ENCODE peak calls at places on chromosomes 7 and 10, in five cellular contexts. Y, M, Z, U and J are unnamed samples.

GRCh38 chr7:1087462-1087809 is 477 bp upstream of the GPER1 start:
- DNase-seq in Y (no peak), M (no peak), Z (no peak), U (no peak), J (no peak)

GRCh38 chr7:43479543-43479942 is 103.4 kb upstream of the STK17A start:
- DNase-seq in Y (no peak), M (no peak), Z (no peak), U (no peak), J (no peak)

GRCh38 chr7:93943816-93944540 is 22.4 kb downstream of the GNG11 start:
- DNase-seq in Y (no peak), M (no peak), Z (no peak), U (no peak), J (no peak)

GRCh38 chr7:138564365-138564764 is 104.3 kb downstream of the TRIM24 start:
- DNase-seq in Y (no peak), M (no peak), Z (no peak), U (no peak), J (peak)

GRCh38 chr7:107322015-107322414 is 147.8 kb upstream of the GPR22 start:
- DNase-seq in Y (no peak), M (no peak), Z (no peak), U (no peak), J (no peak)

GRCh38 chr10:132449051-132449825 is 52.2 kb downstream of the PWWP2B start:
- DNase-seq in Y (no peak), M (no peak), Z (peak), U (no peak), J (peak)

GRCh38 chr7:102317231-102318059 is 30.8 kb downstream of the SH2B2 start:
- DNase-seq in Y (no peak), M (no peak), Z (peak), U (no peak), J (no peak)

GRCh38 chr10:47045331-47045861 is 134.2 kb downstream of the PTPN20 start:
- DNase-seq in Y (no peak), M (no peak), Z (no peak), U (no peak), J (no peak)

GRCh38 chr7:5094641-5095040 is 49.0 kb downstream of the RBAK start:
- DNase-seq in Y (peak), M (no peak), Z (no peak), U (no peak), J (no peak)

GRCh38 chr10:69065406-69066361 is 22.2 kb upstream of the SRGN start:
- DNase-seq in Y (no peak), M (no peak), Z (no peak), U (no peak), J (no peak)

GRCh38 chr10:18687195-18687594 is 28.0 kb downstream of the ARL5B start:
- DNase-seq in Y (no peak), M (no peak), Z (no peak), U (no peak), J (no peak)

GRCh38 chr7:138239244-138239643 is 163.0 kb downstream of the AKR1D1 start:
- DNase-seq in Y (no peak), M (no peak), Z (no peak), U (no peak), J (no peak)

GRCh38 chr7:101739757-101740398 is 77.5 kb upstream of the CUX1 start:
- DNase-seq in Y (no peak), M (no peak), Z (no peak), U (no peak), J (no peak)

GRCh38 chr10:124401633-124402032 is 17.1 kb downstream of the OAT start:
- DNase-seq in Y (no peak), M (no peak), Z (no peak), U (no peak), J (no peak)

GRCh38 chr7:42091461-42092229 is 145.4 kb downstream of the GLI3 start:
- DNase-seq in Y (no peak), M (peak), Z (no peak), U (no peak), J (peak)

GRCh38 chr7:33062023-33062781 is at the start of gene NT5C3A:
- DNase-seq in Y (no peak), M (no peak), Z (peak), U (no peak), J (peak)

GRCh38 chr7:138889566-138889965 is 91.6 kb upstream of the ATP6V0A4 start:
- DNase-seq in Y (no peak), M (no peak), Z (no peak), U (no peak), J (peak)

GRCh38 chr10:6927001-6927400 is 346.9 kb upstream of the PRKCQ start:
- DNase-seq in Y (no peak), M (no peak), Z (no peak), U (no peak), J (no peak)

GRCh38 chr10:16907720-16908119 is 90.5 kb upstream of the RSU1 start:
- DNase-seq in Y (no peak), M (no peak), Z (no peak), U (no peak), J (no peak)

GRCh38 chr7:48964074-48964473 is 39.7 kb downstream of the CDC14C start:
- DNase-seq in Y (no peak), M (no peak), Z (no peak), U (no peak), J (no peak)

GRCh38 chr10:50634479-50634878 is 10.7 kb upstream of the SGMS1 start:
- DNase-seq in Y (no peak), M (no peak), Z (no peak), U (no peak), J (no peak)

GRCh38 chr7:30525409-30525808 is 20.8 kb upstream of the GGCT start:
- DNase-seq in Y (no peak), M (no peak), Z (no peak), U (no peak), J (no peak)

GRCh38 chr7:13189712-13190111 is 502.3 kb downstream of the ARL4A start:
- DNase-seq in Y (no peak), M (no peak), Z (no peak), U (no peak), J (no peak)

GRCh38 chr10:34160595-34160994 is 654.5 kb downstream of the PARD3 start:
- DNase-seq in Y (no peak), M (no peak), Z (no peak), U (no peak), J (no peak)

GRCh38 chr7:54967384-54967783 is 51.4 kb upstream of the EGFR start:
- DNase-seq in Y (peak), M (no peak), Z (no peak), U (no peak), J (peak)
- TF ChIP-seq JUND in Y (no peak), M (no peak), Z (no peak), U (no peak), J (peak)

GRCh38 chr7:64873517-64873916 is 29.6 kb upstream of the ZNF273 start:
- DNase-seq in Y (no peak), M (no peak), Z (peak), U (no peak), J (no peak)

GRCh38 chr7:64870656-64871055 is 32.4 kb upstream of the ZNF273 start:
- DNase-seq in Y (no peak), M (no peak), Z (peak), U (no peak), J (no peak)

GRCh38 chr7:64872809-64873500 is 30.1 kb upstream of the ZNF273 start:
- DNase-seq in Y (no peak), M (no peak), Z (peak), U (no peak), J (no peak)

GRCh38 chr7:64871761-64872160 is 31.3 kb upstream of the ZNF273 start:
- DNase-seq in Y (no peak), M (no peak), Z (peak), U (no peak), J (no peak)

GRCh38 chr7:64872351-64872750 is 30.7 kb upstream of the ZNF273 start:
- DNase-seq in Y (no peak), M (no peak), Z (no peak), U (no peak), J (no peak)
- TF ChIP-seq JUND in Y (no peak), M (no peak), Z (no peak), U (no peak), J (no peak)

GRCh38 chr7:144784943-144785342 is 50.9 kb downstream of the TPK1 start:
- DNase-seq in Y (no peak), M (no peak), Z (no peak), U (no peak), J (no peak)
- TF ChIP-seq JUND in Y (no peak), M (no peak), Z (no peak), U (no peak), J (no peak)

GRCh38 chr7:27241189-27242045 is 1.2 kb upstream of the EVX1 start:
- DNase-seq in Y (no peak), M (no peak), Z (no peak), U (no peak), J (no peak)

GRCh38 chr7:27243340-27244163 is 950 bp downstream of the EVX1 start:
- DNase-seq in Y (no peak), M (no peak), Z (no peak), U (no peak), J (no peak)

GRCh38 chr7:27244488-27245123 is 2.0 kb downstream of the EVX1 start:
- DNase-seq in Y (no peak), M (no peak), Z (no peak), U (no peak), J (no peak)

GRCh38 chr7:27242046-27242579 is 489 bp upstream of the EVX1 start:
- DNase-seq in Y (no peak), M (no peak), Z (no peak), U (no peak), J (no peak)

GRCh38 chr7:27242580-27243339 is at the start of gene EVX1:
- DNase-seq in Y (no peak), M (no peak), Z (no peak), U (no peak), J (no peak)
- TF ChIP-seq JUND in Y (no peak), M (no peak), Z (no peak), U (no peak), J (no peak)

DNA sequence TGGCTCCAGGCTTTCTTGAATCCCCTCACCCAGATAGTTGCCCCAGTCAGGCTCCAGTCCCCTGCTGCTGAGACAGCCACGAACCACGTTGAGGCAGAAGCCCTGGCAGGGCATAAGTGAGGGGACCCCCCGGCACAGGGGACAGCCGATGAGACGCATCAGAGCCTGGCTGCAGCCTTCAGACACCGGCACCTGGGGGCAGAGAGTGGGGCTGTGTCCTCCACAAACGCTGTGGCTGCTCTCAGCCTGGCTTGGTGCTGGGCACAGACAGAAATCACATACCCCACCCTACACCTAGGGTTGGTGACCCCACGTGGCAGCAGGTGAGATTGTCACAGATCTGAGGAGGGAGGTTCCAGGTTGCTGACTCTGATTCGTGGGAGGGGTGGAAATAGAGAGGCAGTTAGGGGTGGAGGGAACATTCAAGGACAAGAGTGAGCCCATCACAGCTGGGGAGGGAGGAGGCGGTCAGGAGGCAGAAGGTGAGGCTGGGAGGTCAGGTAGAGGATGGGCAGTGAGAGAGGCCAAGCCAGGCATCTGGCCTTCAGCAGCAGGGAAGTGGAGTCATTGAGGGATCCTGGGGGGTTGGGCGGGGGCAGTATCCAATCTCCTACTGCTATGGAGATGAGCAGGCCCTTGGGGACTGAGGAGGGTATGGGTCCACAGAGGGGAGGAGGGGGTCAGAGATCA is 3.2 kb downstream of the GPC2 start:
- DNase-seq in Y (no peak), M (no peak), Z (peak), U (no peak), J (no peak)
- TF ChIP-seq JUND in Y (no peak), M (no peak), Z (no peak), U (no peak), J (no peak)

GRCh38 chr10:76126607-76127190 is 695.3 kb downstream of the LRMDA start:
- DNase-seq in Y (no peak), M (no peak), Z (no peak), U (no peak), J (no peak)
- TF ChIP-seq JUND in Y (no peak), M (no peak), Z (no peak), U (no peak), J (no peak)

GRCh38 chr10:27747096-27747451 is 1.5 kb upstream of the MKX start:
- DNase-seq in Y (no peak), M (no peak), Z (no peak), U (no peak), J (no peak)
- TF ChIP-seq JUND in Y (no peak), M (no peak), Z (no peak), U (no peak), J (no peak)

GRCh38 chr10:91511549-91512330 is 101.6 kb downstream of the HECTD2 start:
- DNase-seq in Y (no peak), M (no peak), Z (no peak), U (no peak), J (no peak)
- TF ChIP-seq JUND in Y (no peak), M (no peak), Z (peak), U (no peak), J (no peak)

DNA sequence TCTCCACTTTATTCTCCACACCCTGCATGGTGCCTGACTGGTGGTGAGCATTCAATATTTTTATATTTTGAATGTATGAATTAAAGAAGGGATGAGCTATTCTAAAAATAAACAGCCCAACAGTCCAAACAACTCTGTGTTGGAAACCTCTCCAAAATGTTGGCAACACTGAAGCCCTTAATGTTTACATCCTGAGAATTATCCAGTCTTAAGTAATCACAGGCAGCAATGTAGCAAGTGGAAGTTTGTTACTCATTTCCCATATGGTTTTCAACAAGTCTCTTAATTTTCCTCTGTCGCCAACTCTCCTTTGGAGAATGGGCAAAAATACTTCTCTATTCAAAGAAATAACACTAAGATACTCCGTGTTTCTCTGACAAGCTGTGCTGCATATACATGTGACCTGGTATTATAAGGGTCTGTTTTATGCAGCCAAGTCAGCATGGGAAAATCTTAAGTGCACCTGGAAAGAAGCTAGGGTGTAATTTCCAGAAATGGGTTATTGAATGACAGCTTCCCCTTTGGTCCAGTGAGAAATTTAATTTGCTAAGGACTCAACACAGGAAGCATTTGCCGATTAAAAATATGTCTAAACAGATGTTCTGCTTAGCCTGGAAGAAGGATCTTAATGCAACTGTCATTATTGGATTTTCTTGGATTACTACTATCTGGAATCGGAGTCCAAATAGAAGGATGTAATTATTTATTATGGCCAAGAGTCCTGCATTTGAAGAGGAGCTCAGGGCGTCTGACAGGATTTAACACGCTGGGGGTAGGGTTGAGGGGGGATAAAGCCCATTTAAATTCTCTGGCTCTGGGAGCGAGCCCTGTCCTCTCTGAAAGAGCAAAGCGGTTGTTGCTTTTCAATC is 73.2 kb downstream of the TLL2 start:
- DNase-seq in Y (no peak), M (no peak), Z (peak), U (no peak), J (no peak)
- TF ChIP-seq JUND in Y (no peak), M (no peak), Z (no peak), U (no peak), J (no peak)